ENCODE peak calls at places on chromosomes 16 and 17, in seven cellular contexts. V, M, Q, R, U, I and N are unnamed samples.

GRCh38 chr17:74599023-74599399 is 6.9 kb upstream of the CD300LD start:
- DNase-seq in V (no peak), R (no peak), Q (no peak), U (no peak), I (peak), M (no peak), N (no peak)

GRCh38 chr17:79183221-79184158 is 108.9 kb downstream of the ENGASE start:
- DNase-seq in Q (no peak), M (peak), V (peak), U (peak), I (no peak), R (no peak), N (peak)

GRCh38 chr17:63190821-63191220 is 224.8 kb downstream of the TANC2 start:
- DNase-seq in M (no peak), U (no peak), R (no peak), Q (no peak), V (no peak), I (peak), N (no peak)

GRCh38 chr16:23119570-23119969 is 29.7 kb downstream of the USP31 start:
- DNase-seq in V (no peak), I (no peak), M (no peak), R (peak), Q (no peak), U (no peak), N (peak)

GRCh38 chr16:48359983-48360382 is 25.2 kb downstream of the SIAH1 start:
- DNase-seq in R (no peak), U (no peak), I (no peak), Q (no peak), V (no peak), M (no peak), N (no peak)

GRCh38 chr16:85557976-85558589 is 55.0 kb upstream of the GSE1 start:
- DNase-seq in R (no peak), M (no peak), I (no peak), Q (no peak), U (peak), V (no peak), N (peak)

GRCh38 chr16:4656221-4656620 is 31.6 kb downstream of the MGRN1 start:
- DNase-seq in V (no peak), R (no peak), Q (no peak), M (no peak), I (no peak), U (no peak), N (no peak)

GRCh38 chr17:21002309-21003006 is 40.4 kb downstream of the USP22 start:
- DNase-seq in I (no peak), R (no peak), Q (no peak), U (no peak), M (no peak), V (no peak), N (no peak)

GRCh38 chr17:78357687-78358537 is 2.0 kb downstream of the SOCS3 start:
- DNase-seq in V (peak), I (no peak), Q (no peak), R (no peak), M (no peak), U (peak), N (no peak)

GRCh38 chr16:23395732-23396131 is 57.3 kb downstream of the COG7 start:
- DNase-seq in M (no peak), U (no peak), Q (peak), R (no peak), V (no peak), I (no peak), N (no peak)

GRCh38 chr17:57444632-57445031 is 188.3 kb downstream of the MSI2 start:
- DNase-seq in I (peak), R (no peak), M (no peak), U (no peak), V (no peak), Q (no peak), N (no peak)

GRCh38 chr16:81562174-81562849 is 117.7 kb downstream of the CMIP start:
- DNase-seq in I (no peak), V (no peak), R (no peak), M (no peak), Q (no peak), U (no peak), N (peak)

GRCh38 chr16:86676216-86676800 is 98.0 kb downstream of the FOXL1 start:
- DNase-seq in Q (no peak), R (peak), V (peak), M (no peak), U (no peak), I (no peak), N (peak)

GRCh38 chr17:73182616-73183310 is 10.1 kb upstream of the COG1 start:
- DNase-seq in V (no peak), U (no peak), R (no peak), M (no peak), Q (peak), I (no peak), N (no peak)

GRCh38 chr16:22938647-22939046 is 124.7 kb downstream of the HS3ST2 start:
- DNase-seq in U (no peak), R (no peak), M (no peak), I (peak), V (no peak), Q (no peak), N (no peak)

GRCh38 chr16:82016268-82016667 is 5.0 kb upstream of the SDR42E1 start:
- DNase-seq in Q (no peak), R (peak), V (peak), M (no peak), U (peak), I (peak), N (peak)

GRCh38 chr17:19940722-19941464 is 36.7 kb downstream of the AKAP10 start:
- DNase-seq in R (peak), Q (no peak), I (no peak), M (no peak), U (peak), V (no peak), N (no peak)

GRCh38 chr16:4675864-4676786 is 17.2 kb upstream of the NUDT16L1 start:
- DNase-seq in Q (no peak), V (no peak), U (peak), M (peak), I (no peak), R (no peak), N (no peak)

GRCh38 chr16:49650603-49651002 is 205.3 kb downstream of the ZNF423 start:
- DNase-seq in R (no peak), V (no peak), I (no peak), M (no peak), U (no peak), Q (no peak), N (no peak)

GRCh38 chr17:79707931-79708891 is 22.5 kb upstream of the ENPP7 start:
- DNase-seq in R (peak), I (no peak), Q (peak), V (peak), U (peak), M (peak), N (peak)

GRCh38 chr17:3976675-3977171 is 12.5 kb upstream of the ATP2A3 start:
- DNase-seq in U (no peak), V (peak), M (no peak), R (no peak), I (no peak), Q (peak), N (no peak)

GRCh38 chr16:29678691-29679267 is at the start of gene QPRT:
- DNase-seq in I (no peak), M (no peak), R (peak), U (peak), V (no peak), Q (no peak), N (peak)

GRCh38 chr16:68786685-68787418 is 49.8 kb downstream of the CDH1 start:
- DNase-seq in M (no peak), I (no peak), U (no peak), V (no peak), R (peak), Q (no peak), N (peak)

GRCh38 chr16:17238285-17239028 is 232.3 kb downstream of the XYLT1 start:
- DNase-seq in R (peak), M (peak), V (no peak), U (no peak), I (peak), Q (no peak), N (no peak)

GRCh38 chr17:45852535-45853297 is 8.0 kb downstream of the SPPL2C start:
- DNase-seq in V (peak), Q (peak), M (peak), R (peak), I (peak), U (peak), N (peak)

GRCh38 chr17:29753845-29754439 is 131.2 kb upstream of the CORO6 start:
- DNase-seq in U (no peak), R (no peak), I (no peak), Q (no peak), V (no peak), M (no peak), N (no peak)

GRCh38 chr17:45380046-45380765 is 52.5 kb downstream of the ARHGAP27 start:
- DNase-seq in Q (no peak), U (no peak), M (no peak), R (no peak), V (no peak), I (no peak), N (no peak)

GRCh38 chr16:9151597-9151996 is 60.2 kb downstream of the HAPSTR1 start:
- DNase-seq in U (no peak), V (no peak), Q (no peak), M (no peak), I (no peak), R (peak), N (no peak)

GRCh38 chr16:89918453-89919347 is at the start of gene MC1R:
- DNase-seq in M (no peak), U (peak), I (no peak), Q (no peak), R (no peak), V (peak), N (peak)

GRCh38 chr17:27861979-27862378 is 31.2 kb downstream of the LYRM9 start:
- DNase-seq in Q (peak), U (no peak), M (peak), R (no peak), I (no peak), V (no peak), N (no peak)